ENCODE peak calls at places on chromosomes 1 and 21, in six cellular contexts. V is T follicular helper cell, Z is mesothelial cell of epicardium, M is uterus, R is lung, D is kidney epithelial cell. W is an unnamed sample.

GRCh38 chr21:36150192-36150711 is 6.4 kb upstream of the DOP1B start:
- DNase-seq in V (no peak), Z (no peak), M (peak), R (peak), D (no peak), W (no peak)

GRCh38 chr1:12556957-12557935 is 60.8 kb downstream of the DHRS3 start:
- DNase-seq in V (no peak), Z (no peak), M (no peak), R (no peak), D (no peak), W (no peak)

GRCh38 chr1:3727042-3727824 is 25.0 kb upstream of the CCDC27 start:
- DNase-seq in V (no peak), Z (no peak), M (no peak), R (no peak), D (no peak), W (no peak)

GRCh38 chr1:99727575-99728190 is 38.8 kb downstream of the FRRS1 start:
- DNase-seq in V (no peak), Z (no peak), M (no peak), R (no peak), D (no peak), W (no peak)

GRCh38 chr1:5576111-5577065 is 415.8 kb downstream of the NPHP4 start:
- DNase-seq in V (no peak), Z (no peak), M (no peak), R (no peak), D (no peak), W (no peak)

GRCh38 chr1:2413495-2414296 is 1.3 kb upstream of the PEX10 start:
- DNase-seq in V (no peak), Z (no peak), M (peak), R (no peak), D (no peak), W (no peak)

GRCh38 chr1:88802950-88803349 is 88.4 kb downstream of the GTF2B start:
- DNase-seq in V (no peak), Z (no peak), M (no peak), R (no peak), D (peak), W (peak)

GRCh38 chr1:220338759-220339158 is 66.5 kb upstream of the RAB3GAP2 start:
- DNase-seq in V (no peak), Z (no peak), M (no peak), R (no peak), D (no peak), W (no peak)

GRCh38 chr1:33396188-33397124 is 34.4 kb downstream of the PHC2 start:
- DNase-seq in V (no peak), Z (no peak), M (no peak), R (no peak), D (no peak), W (no peak)

GRCh38 chr1:226954337-226954736 is 14.2 kb downstream of the COQ8A start:
- DNase-seq in V (no peak), Z (no peak), M (no peak), R (no peak), D (no peak), W (no peak)

GRCh38 chr1:154775559-154776338 is 94.3 kb downstream of the KCNN3 start:
- DNase-seq in V (no peak), Z (no peak), M (peak), R (no peak), D (no peak), W (no peak)

GRCh38 chr1:27475707-27476106 is 14.3 kb downstream of the WASF2 start:
- DNase-seq in V (no peak), Z (no peak), M (no peak), R (no peak), D (no peak), W (no peak)

GRCh38 chr1:6208723-6209660 is 3.1 kb downstream of the RNF207 start:
- DNase-seq in V (no peak), Z (no peak), M (no peak), R (no peak), D (no peak), W (no peak)

GRCh38 chr1:77538956-77539509 is 143.4 kb downstream of the ZZZ3 start:
- DNase-seq in V (no peak), Z (no peak), M (peak), R (no peak), D (peak), W (peak)

W was measured in trophoblast cell.